ENCODE peak calls at places on chromosome 18, in four cellular contexts. E, A, D and Q are unnamed samples.

GRCh38 chr18:64119916-64120315 is 29.0 kb downstream of the LINC00305 start:
- DNase-seq in A (no peak), E (no peak), D (no peak), Q (no peak)

GRCh38 chr18:40159141-40160017 is 1795.7 kb upstream of the PIK3C3 start:
- DNase-seq in D (no peak), A (no peak), E (no peak), Q (no peak)

GRCh38 chr18:34158881-34159690 is 65.6 kb downstream of the NOL4 start:
- DNase-seq in E (no peak), D (peak; percentile 96), A (peak; percentile 48), Q (peak; percentile 37)

GRCh38 chr18:62183578-62184195 is 3.2 kb downstream of the PIGN start:
- DNase-seq in E (peak; percentile 52), A (no peak), D (peak; percentile 49), Q (no peak)

GRCh38 chr18:35039633-35040032 is 1.6 kb upstream of the MAPRE2 start:
- DNase-seq in A (peak; percentile 38), D (no peak), E (no peak), Q (no peak)

GRCh38 chr18:45728341-45729010 is 4.5 kb downstream of the SLC14A1 start:
- DNase-seq in E (no peak), A (no peak), D (no peak), Q (no peak)

GRCh38 chr18:78981652-78981955 is 2.0 kb downstream of the SALL3 start:
- DNase-seq in E (no peak), D (no peak), A (no peak), Q (no peak)

GRCh38 chr18:8800041-8800441 is 94.7 kb downstream of the MTCL1 start:
- DNase-seq in A (peak; percentile 82), D (peak; percentile 81), E (no peak), Q (no peak)

GRCh38 chr18:75376004-75376403 is 51.5 kb downstream of the SMIM21 start:
- DNase-seq in A (no peak), E (no peak), D (no peak), Q (no peak)

GRCh38 chr18:4847066-4847465 is 350.0 kb downstream of the AKAIN1 start:
- DNase-seq in D (no peak), E (no peak), A (no peak), Q (no peak)

GRCh38 chr18:34540897-34541296 is 169.2 kb upstream of the DTNA start:
- DNase-seq in E (no peak), A (no peak), D (no peak), Q (no peak)

GRCh38 chr18:66560092-66560491 is 43.8 kb downstream of the CDH19 start:
- DNase-seq in A (no peak), E (no peak), D (peak; percentile 58), Q (no peak)

GRCh38 chr18:75052475-75052874 is 156.5 kb downstream of the PTGR3 start:
- DNase-seq in D (peak; percentile 35), A (no peak), E (no peak), Q (peak; percentile 71)

GRCh38 chr18:62759704-62760402 is 44.5 kb downstream of the PHLPP1 start:
- DNase-seq in E (no peak), A (no peak), D (peak; percentile 49), Q (no peak)

GRCh38 chr18:79875931-79876461 is 75.5 kb downstream of the SLC66A2 start:
- DNase-seq in E (no peak), A (peak; percentile 24), D (peak; percentile 28), Q (no peak)

GRCh38 chr18:58843662-58844035 is 21.0 kb upstream of the ZNF532 start:
- DNase-seq in E (no peak), A (no peak), D (no peak), Q (no peak)

GRCh38 chr18:73201940-73202339 is 334.2 kb upstream of the NETO1 start:
- DNase-seq in A (no peak), D (no peak), E (no peak), Q (no peak)

GRCh38 chr18:22734812-22735627 is 198.1 kb upstream of the RBBP8 start:
- DNase-seq in D (no peak), E (no peak), A (peak; percentile 59), Q (no peak)

GRCh38 chr18:24010673-24011072 is 3.9 kb upstream of the TTC39C start:
- DNase-seq in E (no peak), A (no peak), D (no peak), Q (no peak)

GRCh38 chr18:65221736-65222135 is 529.1 kb upstream of the CDH7 start:
- DNase-seq in A (no peak), E (no peak), D (no peak), Q (no peak)

GRCh38 chr18:31512203-31512764 is 14.3 kb downstream of the DSG2 start:
- DNase-seq in A (no peak), E (no peak), D (no peak), Q (no peak)

GRCh38 chr18:905307-905947 is 756 bp downstream of the ADCYAP1 start:
- DNase-seq in E (no peak), A (no peak), D (peak; percentile 65), Q (no peak)

GRCh38 chr18:58095251-58095650 is 51.2 kb downstream of the NEDD4L start:
- DNase-seq in A (no peak), D (no peak), E (no peak), Q (no peak)

GRCh38 chr18:47794725-47795447 is 135.6 kb downstream of the SMAD2 start:
- DNase-seq in A (no peak), D (no peak), E (no peak), Q (no peak)

GRCh38 chr18:74994502-74995403 is 214.2 kb downstream of the PTGR3 start:
- DNase-seq in E (no peak), D (peak; percentile 64), A (no peak), Q (no peak)

GRCh38 chr18:41576643-41577042 is 378.4 kb upstream of the PIK3C3 start:
- DNase-seq in D (no peak), E (no peak), A (no peak), Q (no peak)

GRCh38 chr18:56085561-56085960 is 497.6 kb upstream of the TCF4 start:
- DNase-seq in A (no peak), E (no peak), D (no peak), Q (no peak)

GRCh38 chr18:40357536-40357935 is 1597.5 kb upstream of the PIK3C3 start:
- DNase-seq in D (no peak), E (no peak), A (no peak), Q (no peak)

GRCh38 chr18:62763101-62763521 is 47.8 kb downstream of the PHLPP1 start:
- DNase-seq in A (no peak), D (no peak), E (no peak), Q (no peak)

GRCh38 chr18:38944446-38945024 is 1378.9 kb upstream of the CELF4 start:
- DNase-seq in D (peak; percentile 43), E (no peak), A (no peak), Q (no peak)

GRCh38 chr18:11482271-11482670 is 127.1 kb upstream of the SLC35G4 start:
- DNase-seq in E (no peak), A (no peak), D (no peak), Q (no peak)

GRCh38 chr18:13611616-13612110 is 114.7 kb downstream of the FAM210A start:
- DNase-seq in E (no peak), D (peak; percentile 55), A (peak; percentile 71), Q (no peak)

GRCh38 chr18:37289423-37289822 is 276.2 kb downstream of the CELF4 start:
- DNase-seq in A (no peak), D (no peak), E (no peak), Q (no peak)

GRCh38 chr18:39773656-39774055 is 2181.4 kb upstream of the PIK3C3 start:
- DNase-seq in E (no peak), A (no peak), D (no peak), Q (no peak)

GRCh38 chr18:12843420-12844346 is 40.4 kb downstream of the PTPN2 start:
- DNase-seq in A (no peak), D (peak; percentile 55), E (no peak), Q (no peak)

DNA sequence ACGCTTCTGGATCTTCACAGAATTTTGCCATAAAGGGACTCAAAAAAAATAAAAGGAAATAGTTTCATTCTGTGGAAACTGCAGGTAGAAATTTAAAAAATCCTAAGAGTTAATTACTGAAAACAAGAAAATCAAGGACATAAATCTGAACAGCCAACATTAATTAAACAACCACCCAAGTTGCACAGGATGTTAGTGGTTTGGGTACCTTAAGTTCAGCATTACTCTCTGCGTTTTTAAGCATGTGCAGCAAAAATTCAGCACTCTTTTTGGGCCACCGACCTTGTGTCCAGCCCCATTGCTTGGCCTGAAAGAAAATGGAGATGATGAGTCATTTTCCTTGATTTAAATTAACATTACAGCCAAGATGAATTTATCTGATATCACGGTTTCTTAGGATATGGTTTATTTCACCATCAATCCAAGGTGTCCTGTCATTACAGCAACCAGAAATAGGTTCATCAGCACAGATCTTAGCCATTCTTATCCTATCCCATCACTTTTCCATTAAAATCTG is 3.3 kb upstream of the C18orf32 start:
- DNase-seq in E (no peak), D (no peak), A (no peak), Q (no peak)
- H3K27ac ChIP-seq in E (no peak overlapping the region), D (no peak overlapping the region), A (peak overlapping the region; percentile 94), Q (no peak overlapping the region)

DNA sequence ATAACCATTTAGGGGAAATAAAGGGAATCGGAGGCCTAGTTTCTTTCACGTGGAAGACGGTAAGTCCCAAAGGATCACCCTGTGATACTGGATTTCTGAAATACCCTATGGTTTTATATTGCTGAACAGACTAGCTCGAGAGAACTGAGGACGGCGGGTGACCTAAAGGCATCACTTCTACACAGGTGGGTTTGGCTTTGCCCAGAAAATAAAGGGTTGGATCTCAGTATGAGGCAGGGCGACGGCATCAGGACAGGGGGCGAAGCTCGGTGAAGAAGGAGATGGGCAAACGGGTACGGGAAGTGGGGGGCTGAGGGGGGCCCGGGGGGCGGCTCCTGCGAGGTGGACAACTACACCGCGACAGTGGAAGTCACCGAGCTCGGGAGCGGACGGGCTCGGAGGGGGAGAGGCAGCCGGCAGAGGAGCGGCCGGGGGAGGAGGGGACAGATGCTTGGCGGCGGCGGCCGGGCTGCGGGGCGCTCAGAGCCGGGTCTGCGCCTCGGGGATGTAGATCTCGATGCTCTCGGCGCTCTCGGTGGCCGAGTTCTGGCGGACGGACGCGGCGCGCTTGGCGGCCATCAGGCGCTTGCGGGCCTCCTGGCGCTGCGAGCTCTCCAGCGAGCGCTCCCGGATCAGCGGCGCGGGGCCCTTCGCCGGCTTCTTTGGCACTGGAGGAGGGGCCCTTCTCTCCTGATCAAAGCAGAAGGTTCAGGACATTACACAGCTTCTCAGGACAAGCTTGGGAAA is 48.9 kb downstream of the TGIF1 start:
- DNase-seq in E (no peak), A (no peak), D (peak; percentile 87), Q (peak; percentile 48)
- H3K4me3 ChIP-seq in E (no peak overlapping the region), A (peak overlapping the region; percentile 63), D (peak overlapping the region; percentile 63), Q (peak overlapping the region; percentile 54)

GRCh38 chr18:77084757-77085035 is 47.9 kb downstream of the MBP start:
- DNase-seq in E (no peak), A (no peak), D (no peak), Q (no peak)
- H3K4me1 ChIP-seq in E (peaks cover 54% of the 10 kb centered on the region), A (peaks cover 77% of the 10 kb centered on the region), D (no peaks in the 10 kb centered on the region), Q (peaks cover 83% of the 10 kb centered on the region)

GRCh38 chr18:7757175-7757574 is 190.1 kb downstream of the PTPRM start:
- DNase-seq in E (no peak), D (no peak), A (no peak), Q (no peak)
- H3K27ac ChIP-seq in E (no peak overlapping the region), D (no peak overlapping the region), A (no peak overlapping the region), Q (peak overlapping the region; percentile 9)

GRCh38 chr18:26059357-26059756 is 31.1 kb downstream of the SS18 start:
- DNase-seq in E (no peak), D (no peak), A (no peak), Q (no peak)
- H3K4me3 ChIP-seq in E (no peak overlapping the region), D (no peak overlapping the region), A (no peak overlapping the region), Q (no peak overlapping the region)